ENCODE peak calls at places on chromosome X, in eight cellular contexts. X is heart left ventricle, J is tibial nerve, K is retinal pigment epithelial cell, S is right lobe of liver, E is cardiac muscle cell, I is mucosa of descending colon, D is sigmoid colon. M is an unnamed sample.

GRCh38 chrX:71910526-71911022 is at the start of gene NHSL2:
- DNase-seq in K (no peak), J (no peak), X (peak), S (no peak), E (peak), D (peak), I (no peak), M (no peak)

GRCh38 chrX:9693307-9694001 is 72.2 kb downstream of the GPR143 start:
- DNase-seq in J (no peak), S (no peak), E (no peak), X (no peak), K (no peak), D (no peak), I (no peak), M (no peak)

GRCh38 chrX:153384390-153384789 is 16.8 kb downstream of the PNMA6E start:
- DNase-seq in D (no peak), K (no peak), E (no peak), I (no peak), J (no peak), S (no peak), X (no peak), M (no peak)

GRCh38 chrX:153794018-153794896 is at the start of the genes IDH3G and SSR4:
- DNase-seq in K (peak), D (peak), E (peak), I (peak), S (peak), J (peak), X (peak), M (peak)

GRCh38 chrX:139049455-139049854 is 337.9 kb upstream of the FGF13 start:
- DNase-seq in K (no peak), J (no peak), X (no peak), D (no peak), I (no peak), S (no peak), E (no peak), M (no peak)

GRCh38 chrX:72029473-72030411 is 102.0 kb downstream of the RTL5 start:
- DNase-seq in E (peak), K (peak), J (no peak), D (peak), S (peak), I (no peak), X (no peak), M (peak)

GRCh38 chrX:22097295-22097694 is 65.2 kb downstream of the PHEX start:
- DNase-seq in I (no peak), K (no peak), J (no peak), S (no peak), E (no peak), X (no peak), D (no peak), M (peak)

GRCh38 chrX:49247916-49248811 is 12.9 kb downstream of the CCDC22 start:
- DNase-seq in X (no peak), I (no peak), D (no peak), S (no peak), K (no peak), E (no peak), J (no peak), M (no peak)

GRCh38 chrX:97070346-97070745 is 186.6 kb downstream of the RPA4 start:
- DNase-seq in X (no peak), I (no peak), E (no peak), K (no peak), S (no peak), D (no peak), J (no peak), M (peak)

GRCh38 chrX:81120270-81120935 is 81.3 kb downstream of the HMGN5 start:
- DNase-seq in X (no peak), E (peak), S (no peak), J (no peak), D (no peak), I (no peak), K (peak), M (no peak)

GRCh38 chrX:11683057-11683456 is 17.3 kb upstream of the ARHGAP6 start:
- DNase-seq in S (no peak), X (no peak), D (no peak), E (no peak), I (no peak), K (no peak), J (no peak), M (no peak)
- TF ChIP-seq CTCF in S (no peak), X (no peak), D (no peak), E (no peak), I (no peak), K (no peak), J (no peak), M (no peak)

GRCh38 chrX:15983034-15983433 is 128.4 kb upstream of the AP1S2 start:
- DNase-seq in S (no peak), I (no peak), J (no peak), X (no peak), K (no peak), D (no peak), E (no peak), M (no peak)

GRCh38 chrX:15985937-15986336 is 131.3 kb upstream of the AP1S2 start:
- DNase-seq in K (no peak), J (no peak), S (no peak), E (no peak), X (no peak), I (no peak), D (no peak), M (no peak)

GRCh38 chrX:15989716-15990115 is 133.6 kb upstream of the GRPR start:
- DNase-seq in K (peak), E (no peak), I (no peak), J (no peak), S (no peak), D (no peak), X (no peak), M (no peak)

GRCh38 chrX:15988661-15989603 is 134.3 kb upstream of the AP1S2 start:
- DNase-seq in D (no peak), X (no peak), E (no peak), I (no peak), S (no peak), K (peak), J (no peak), M (peak)
- H3K4me3 ChIP-seq in D (no peak), X (no peak), E (no peak), I (no peak), S (no peak), K (no peak), J (no peak), M (no peak)

GRCh38 chrX:92232182-92232581 is 453.0 kb downstream of the PCDH11X start:
- DNase-seq in S (no peak), E (peak), X (no peak), D (no peak), K (no peak), I (no peak), J (no peak), M (no peak)
- TF ChIP-seq CTCF in S (peak), E (no peak), X (peak), D (no peak), K (peak), I (no peak), J (no peak), M (no peak)

GRCh38 chrX:25029288-25029687 is 13.5 kb upstream of the ARX start:
- DNase-seq in J (no peak), D (no peak), X (no peak), K (no peak), E (no peak), I (no peak), S (no peak), M (no peak)
- H3K4me3 ChIP-seq in J (no peak), D (no peak), X (no peak), K (no peak), E (no peak), I (no peak), S (no peak), M (no peak)

DNA sequence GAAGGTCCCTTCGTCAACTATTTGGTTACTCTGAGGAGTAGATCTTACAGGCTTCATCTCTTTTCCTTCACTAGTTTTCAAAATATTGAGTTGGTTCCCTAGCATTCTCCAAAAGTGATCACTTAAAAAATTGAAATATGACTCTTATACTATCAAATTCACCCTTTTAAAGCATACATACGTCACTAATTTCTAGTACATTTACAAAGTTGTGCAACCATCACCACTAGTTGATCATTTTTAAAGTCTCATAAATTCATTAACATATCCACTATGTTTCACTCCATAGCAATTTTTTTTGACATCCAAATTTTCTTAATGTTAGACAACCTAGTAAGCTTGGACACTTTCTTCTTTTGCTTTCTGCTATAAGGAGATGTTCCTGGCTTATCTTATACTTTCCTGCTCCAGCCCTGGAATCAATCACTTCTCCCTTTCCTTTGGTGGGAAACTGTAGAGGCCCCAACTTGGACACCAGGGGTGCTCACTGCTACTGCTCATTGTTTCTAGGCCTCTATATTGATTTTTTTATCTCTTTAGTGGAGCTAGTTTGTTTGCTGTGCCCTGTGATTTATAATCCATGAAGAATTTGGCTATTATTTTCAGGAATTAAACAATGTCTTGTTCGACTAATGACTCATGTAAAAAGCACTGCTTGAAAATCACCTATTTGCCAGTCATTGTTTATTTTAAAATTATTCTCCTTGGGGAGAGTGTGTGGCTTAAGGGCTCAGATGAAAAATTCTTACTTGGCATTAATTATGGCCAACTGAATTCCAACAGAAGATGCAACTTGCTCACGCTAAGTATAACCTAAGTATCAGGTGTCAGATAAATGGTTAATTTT is 4.0 kb upstream of the ZFX start:
- DNase-seq in D (no peak), J (no peak), K (peak), E (no peak), I (no peak), S (no peak), X (no peak), M (peak)
- TF ChIP-seq CTCF in D (no peak), J (no peak), K (peak), E (peak), I (no peak), S (no peak), X (no peak), M (peak)

GRCh38 chrX:38018734-38019410 is 12.5 kb downstream of the SYTL5 start:
- DNase-seq in J (no peak), E (no peak), I (no peak), K (no peak), D (no peak), S (no peak), X (no peak), M (no peak)
- H3K4me3 ChIP-seq in J (no peak), E (no peak), I (no peak), K (no peak), D (no peak), S (peak), X (no peak), M (peak)

GRCh38 chrX:106959897-106960296 is 39.7 kb downstream of the CLDN2 start:
- DNase-seq in E (peak), X (no peak), I (no peak), D (no peak), J (no peak), K (no peak), S (no peak), M (peak)
- TF ChIP-seq CTCF in E (peak), X (no peak), I (no peak), D (no peak), J (no peak), K (peak), S (peak), M (peak)

GRCh38 chrX:2967584-2967983 is 38.4 kb upstream of the ARSD start:
- DNase-seq in X (no peak), K (no peak), I (no peak), E (no peak), J (no peak), S (no peak), D (no peak), M (no peak)

GRCh38 chrX:2967012-2967411 is 37.9 kb upstream of the ARSD start:
- DNase-seq in I (no peak), S (no peak), E (no peak), K (no peak), J (no peak), D (no peak), X (no peak), M (no peak)

GRCh38 chrX:2969021-2969420 is 37.3 kb upstream of the ARSH start:
- DNase-seq in J (no peak), K (no peak), I (no peak), S (no peak), D (no peak), E (no peak), X (no peak), M (no peak)

GRCh38 chrX:2965965-2966364 is 36.8 kb upstream of the ARSD start:
- DNase-seq in E (no peak), I (no peak), S (no peak), D (no peak), J (no peak), K (no peak), X (no peak), M (no peak)

GRCh38 chrX:2967998-2968909 is 38.1 kb upstream of the ARSH start:
- DNase-seq in I (no peak), E (no peak), D (no peak), K (no peak), X (no peak), S (no peak), J (peak), M (peak)
- H3K4me3 ChIP-seq in I (no peak), E (no peak), D (no peak), K (peak), X (no peak), S (no peak), J (peak), M (peak)

GRCh38 chrX:119728487-119728886 is 29.9 kb upstream of the SOWAHD start:
- DNase-seq in X (no peak), K (no peak), D (no peak), I (no peak), E (no peak), S (no peak), J (no peak), M (no peak)
- TF ChIP-seq CTCF in X (no peak), K (no peak), D (no peak), I (no peak), E (no peak), S (no peak), J (no peak), M (peak)

GRCh38 chrX:150692296-150692695 is 900 bp upstream of the MTMR1 start:
- DNase-seq in D (no peak), S (no peak), E (no peak), X (no peak), K (no peak), J (no peak), I (no peak), M (no peak)
- H3K4me3 ChIP-seq in D (peak), S (peak), E (peak), X (no peak), K (peak), J (peak), I (no peak), M (no peak)

M was measured in choroid plexus epithelial cell.